ENCODE peak calls at places on chromosomes 1 and 21, in six cellular contexts. One of them, this sample, is unnamed.

GRCh38 chr1:108575241-108575850 is 15.4 kb downstream of the EEIG2 start:
- DNase-seq in psoas muscle: no peak
- DNase-seq in GM04504: peak; percentile 16
- DNase-seq in neural progenitor cell: no peak
- DNase-seq in stimulated activated CD4-positive, alpha-beta T cell treated with anti-CD3 and anti-CD28 coated beads, Interleukin-1b, Interleukin-23, amount 100 ng/mL, for 24 hours: no peak
- DNase-seq in myocyte: no peak
- DNase-seq in this sample: no peak

GRCh38 chr1:226443439-226443838 is 35.5 kb upstream of the PARP1 start:
- DNase-seq in psoas muscle: no peak
- DNase-seq in GM04504: peak; percentile 32
- DNase-seq in neural progenitor cell: no peak
- DNase-seq in stimulated activated CD4-positive, alpha-beta T cell treated with anti-CD3 and anti-CD28 coated beads, Interleukin-1b, Interleukin-23, amount 100 ng/mL, for 24 hours: no peak
- DNase-seq in myocyte: no peak
- DNase-seq in this sample: no peak

GRCh38 chr21:36917487-36918158 is 48.8 kb downstream of the HLCS start:
- DNase-seq in psoas muscle: no peak
- DNase-seq in GM04504: no peak
- DNase-seq in neural progenitor cell: peak; percentile 71
- DNase-seq in stimulated activated CD4-positive, alpha-beta T cell treated with anti-CD3 and anti-CD28 coated beads, Interleukin-1b, Interleukin-23, amount 100 ng/mL, for 24 hours: no peak
- DNase-seq in myocyte: peak; percentile 53
- DNase-seq in this sample: no peak

GRCh38 chr1:226100436-226101347 is 38.2 kb downstream of the H3-3A start:
- DNase-seq in psoas muscle: no peak
- DNase-seq in GM04504: no peak
- DNase-seq in neural progenitor cell: peak; percentile 70
- DNase-seq in stimulated activated CD4-positive, alpha-beta T cell treated with anti-CD3 and anti-CD28 coated beads, Interleukin-1b, Interleukin-23, amount 100 ng/mL, for 24 hours: no peak
- DNase-seq in myocyte: no peak
- DNase-seq in this sample: no peak

GRCh38 chr1:196494766-196495165 is 113.5 kb downstream of the KCNT2 start:
- DNase-seq in psoas muscle: no peak
- DNase-seq in GM04504: no peak
- DNase-seq in neural progenitor cell: no peak
- DNase-seq in stimulated activated CD4-positive, alpha-beta T cell treated with anti-CD3 and anti-CD28 coated beads, Interleukin-1b, Interleukin-23, amount 100 ng/mL, for 24 hours: no peak
- DNase-seq in myocyte: no peak
- DNase-seq in this sample: no peak

GRCh38 chr1:228375578-228376261 is 30.9 kb downstream of the TRIM11 start:
- DNase-seq in psoas muscle: peak; percentile 51
- DNase-seq in GM04504: no peak
- DNase-seq in neural progenitor cell: no peak
- DNase-seq in stimulated activated CD4-positive, alpha-beta T cell treated with anti-CD3 and anti-CD28 coated beads, Interleukin-1b, Interleukin-23, amount 100 ng/mL, for 24 hours: no peak
- DNase-seq in myocyte: no peak
- DNase-seq in this sample: no peak

GRCh38 chr1:64006276-64007051 is 197.0 kb upstream of the UBE2U start:
- DNase-seq in psoas muscle: no peak
- DNase-seq in GM04504: peak; percentile 18
- DNase-seq in neural progenitor cell: no peak
- DNase-seq in stimulated activated CD4-positive, alpha-beta T cell treated with anti-CD3 and anti-CD28 coated beads, Interleukin-1b, Interleukin-23, amount 100 ng/mL, for 24 hours: no peak
- DNase-seq in myocyte: peak; percentile 37
- DNase-seq in this sample: no peak

GRCh38 chr1:19799233-19799876 is 361 bp downstream of the TMCO4 start:
- DNase-seq in psoas muscle: peak; percentile 73
- DNase-seq in GM04504: no peak
- DNase-seq in neural progenitor cell: peak; percentile 38
- DNase-seq in stimulated activated CD4-positive, alpha-beta T cell treated with anti-CD3 and anti-CD28 coated beads, Interleukin-1b, Interleukin-23, amount 100 ng/mL, for 24 hours: peak; percentile 20
- DNase-seq in myocyte: peak; percentile 68
- DNase-seq in this sample: no peak

GRCh38 chr21:42120904-42121535 is 49.9 kb downstream of the UMODL1 start:
- DNase-seq in psoas muscle: peak; percentile 7
- DNase-seq in GM04504: no peak
- DNase-seq in neural progenitor cell: no peak
- DNase-seq in stimulated activated CD4-positive, alpha-beta T cell treated with anti-CD3 and anti-CD28 coated beads, Interleukin-1b, Interleukin-23, amount 100 ng/mL, for 24 hours: no peak
- DNase-seq in myocyte: no peak
- DNase-seq in this sample: no peak

GRCh38 chr1:162612606-162613400 is 19.5 kb upstream of the DDR2 start:
- DNase-seq in psoas muscle: peak; percentile 69
- DNase-seq in GM04504: no peak
- DNase-seq in neural progenitor cell: no peak
- DNase-seq in stimulated activated CD4-positive, alpha-beta T cell treated with anti-CD3 and anti-CD28 coated beads, Interleukin-1b, Interleukin-23, amount 100 ng/mL, for 24 hours: no peak
- DNase-seq in myocyte: peak; percentile 25
- DNase-seq in this sample: no peak

GRCh38 chr1:173295391-173295790 is 88.3 kb upstream of the TNFSF4 start:
- DNase-seq in psoas muscle: no peak
- DNase-seq in GM04504: no peak
- DNase-seq in neural progenitor cell: no peak
- DNase-seq in stimulated activated CD4-positive, alpha-beta T cell treated with anti-CD3 and anti-CD28 coated beads, Interleukin-1b, Interleukin-23, amount 100 ng/mL, for 24 hours: no peak
- DNase-seq in myocyte: peak; percentile 10
- DNase-seq in this sample: no peak

GRCh38 chr1:156368157-156368658 is 803 bp upstream of the RHBG start:
- DNase-seq in psoas muscle: no peak
- DNase-seq in GM04504: no peak
- DNase-seq in neural progenitor cell: no peak
- DNase-seq in stimulated activated CD4-positive, alpha-beta T cell treated with anti-CD3 and anti-CD28 coated beads, Interleukin-1b, Interleukin-23, amount 100 ng/mL, for 24 hours: no peak
- DNase-seq in myocyte: no peak
- DNase-seq in this sample: no peak

GRCh38 chr1:89198081-89198480 is 661 bp downstream of the GBP4 start:
- DNase-seq in psoas muscle: no peak
- DNase-seq in GM04504: no peak
- DNase-seq in neural progenitor cell: no peak
- DNase-seq in stimulated activated CD4-positive, alpha-beta T cell treated with anti-CD3 and anti-CD28 coated beads, Interleukin-1b, Interleukin-23, amount 100 ng/mL, for 24 hours: no peak
- DNase-seq in myocyte: no peak
- DNase-seq in this sample: no peak

GRCh38 chr1:155050560-155051341 is at the start of gene ADAM15:
- DNase-seq in psoas muscle: peak; percentile 93
- DNase-seq in GM04504: no peak
- DNase-seq in neural progenitor cell: peak; percentile 95
- DNase-seq in stimulated activated CD4-positive, alpha-beta T cell treated with anti-CD3 and anti-CD28 coated beads, Interleukin-1b, Interleukin-23, amount 100 ng/mL, for 24 hours: peak; percentile 64
- DNase-seq in myocyte: peak; percentile 80
- DNase-seq in this sample: peak; percentile 84

GRCh38 chr1:230495891-230496385 is 69.8 kb upstream of the PGBD5 start:
- DNase-seq in psoas muscle: no peak
- DNase-seq in GM04504: no peak
- DNase-seq in neural progenitor cell: no peak
- DNase-seq in stimulated activated CD4-positive, alpha-beta T cell treated with anti-CD3 and anti-CD28 coated beads, Interleukin-1b, Interleukin-23, amount 100 ng/mL, for 24 hours: no peak
- DNase-seq in myocyte: peak; percentile 35
- DNase-seq in this sample: no peak